ENCODE peak calls at places on chromosomes 6 and 20, in four cellular contexts. Z is K562, N is H1, S is GM12891. L is an unnamed sample.

GRCh38 chr6:42400031-42400760 is 51.5 kb downstream of the TRERF1 start:
- DNase-seq in Z (no peak), N (no peak), S (no peak), L (no peak)

GRCh38 chr6:101578306-101578705 is 184.8 kb downstream of the GRIK2 start:
- DNase-seq in Z (no peak), N (no peak), S (no peak), L (no peak)

GRCh38 chr6:35054106-35054742 is 86.9 kb downstream of the TCP11 start:
- DNase-seq in Z (no peak), N (no peak), S (no peak), L (no peak)

GRCh38 chr6:4848382-4849068 is 72.3 kb downstream of the CDYL start:
- DNase-seq in Z (peak; percentile 73), N (no peak), S (no peak), L (no peak)

GRCh38 chr6:19327684-19328083 is 509.5 kb upstream of the ID4 start:
- DNase-seq in Z (no peak), N (no peak), S (no peak), L (no peak)

GRCh38 chr20:4791121-4791520 is 69.4 kb downstream of the PRND start:
- DNase-seq in Z (no peak), N (no peak), S (no peak), L (no peak)

GRCh38 chr6:79269877-79270276 is 35.4 kb upstream of the HMGN3 start:
- DNase-seq in Z (peak; percentile 73), N (no peak), S (no peak), L (no peak)

GRCh38 chr20:36303020-36303595 is 3.0 kb upstream of the DLGAP4 start:
- DNase-seq in Z (no peak), N (no peak), S (no peak), L (no peak)

GRCh38 chr6:125867483-125867935 is 76.7 kb downstream of the NCOA7 start:
- DNase-seq in Z (no peak), N (peak; percentile 53), S (no peak), L (no peak)

GRCh38 chr6:139336488-139336887 is 38.0 kb downstream of the CITED2 start:
- DNase-seq in Z (no peak), N (no peak), S (no peak), L (no peak)

GRCh38 chr6:105993769-105994521 is 92.2 kb upstream of the PRDM1 start:
- DNase-seq in Z (no peak), N (peak; percentile 65), S (no peak), L (no peak)

GRCh38 chr6:167976708-167977107 is 20.8 kb upstream of the KIF25 start:
- DNase-seq in Z (no peak), N (no peak), S (no peak), L (no peak)

GRCh38 chr6:113574147-113574546 is 283.0 kb upstream of the MARCKS start:
- DNase-seq in Z (no peak), N (no peak), S (no peak), L (no peak)

GRCh38 chr6:71544028-71544427 is 255.4 kb downstream of the OGFRL1 start:
- DNase-seq in Z (no peak), N (no peak), S (no peak), L (no peak)

GRCh38 chr6:15460110-15460727 is 202.6 kb downstream of the DTNBP1 start:
- DNase-seq in Z (no peak), N (no peak), S (no peak), L (no peak)

GRCh38 chr6:122718616-122719015 is 60.9 kb upstream of the FABP7 start:
- DNase-seq in Z (no peak), N (no peak), S (no peak), L (no peak)
- TF ChIP-seq POLR2AphosphoS5 in Z (no peak), N (no peak), S (no peak), L (no peak)

DNA sequence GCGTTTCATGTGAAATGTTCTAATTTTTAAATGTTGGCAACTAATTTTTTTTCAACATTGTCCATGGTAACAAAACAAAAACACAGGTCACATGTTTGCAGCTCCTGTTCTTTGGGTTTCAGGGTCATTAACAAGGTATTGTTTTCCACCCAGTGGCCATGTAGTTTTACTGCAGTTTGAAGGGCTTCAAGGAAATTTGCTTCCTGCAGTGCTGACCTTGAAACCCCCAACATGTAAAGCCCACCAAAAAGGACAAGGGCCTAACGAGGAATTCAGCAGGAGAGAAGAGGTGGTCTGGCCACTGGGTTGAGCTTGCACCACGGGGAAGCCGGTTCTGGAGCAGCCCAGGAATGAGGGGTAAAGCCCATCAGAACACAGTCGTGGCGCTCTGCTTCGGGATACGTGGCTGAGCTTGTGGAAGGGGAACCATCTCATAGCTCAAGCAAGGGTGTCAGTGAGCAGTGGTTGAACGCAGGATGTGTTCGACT is 13.9 kb upstream of the KLHL31 start:
- DNase-seq in Z (peak; percentile 20), N (peak; percentile 51), S (no peak), L (no peak)
- TF ChIP-seq TAF1 in Z (no peak), N (no peak), S (no peak), L (no peak)

GRCh38 chr6:33205172-33206026 is 944 bp downstream of the HSD17B8 start:
- DNase-seq in Z (peak; percentile 73), N (no peak), S (no peak), L (peak; percentile 32)

GRCh38 chr6:33203443-33204164 is 851 bp upstream of the HSD17B8 start:
- DNase-seq in Z (no peak), N (no peak), S (no peak), L (no peak)

GRCh38 chr6:33204165-33204414 is 365 bp upstream of the HSD17B8 start:
- DNase-seq in Z (no peak), N (no peak), S (no peak), L (no peak)

GRCh38 chr6:33206027-33206863 is 1.8 kb downstream of the HSD17B8 start:
- DNase-seq in Z (no peak), N (no peak), S (no peak), L (no peak)

GRCh38 chr6:33204415-33205171 is at the start of gene HSD17B8:
- DNase-seq in Z (peak; percentile 98), N (peak; percentile 98), S (peak; percentile 93), L (peak; percentile 97)
- TF ChIP-seq POLR2A in Z (peak; percentile 84), N (peak; percentile 48), S (peak; percentile 74), L (peak; percentile 66)

GRCh38 chr20:19823971-19824370 is 65.9 kb downstream of the RIN2 start:
- DNase-seq in Z (peak; percentile 2), N (no peak), S (no peak), L (no peak)
- TF ChIP-seq POLR2AphosphoS5 in Z (no peak), N (no peak), S (no peak), L (no peak)

DNA sequence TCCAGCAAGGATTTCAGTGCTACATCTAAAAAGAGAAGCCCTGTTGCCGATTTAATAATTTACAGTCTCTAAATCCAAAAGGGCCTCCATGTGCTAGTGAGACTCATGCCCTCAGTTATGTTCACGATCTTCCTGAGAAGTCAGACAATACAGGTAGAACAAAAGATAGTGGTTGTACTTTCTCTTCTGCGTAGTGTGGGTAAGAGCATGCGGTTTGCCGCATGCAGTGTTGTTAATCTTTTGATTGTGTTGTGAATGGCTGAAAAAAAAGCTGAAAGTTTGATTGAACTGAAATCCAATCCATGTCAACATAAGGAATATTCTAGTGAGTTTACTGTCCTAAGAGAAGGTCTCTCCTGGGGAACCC is 74.8 kb upstream of the AGPAT4 start:
- DNase-seq in Z (no peak), N (no peak), S (no peak), L (no peak)
- TF ChIP-seq TAF1 in Z (no peak), N (no peak), S (no peak), L (no peak)

GRCh38 chr6:50180646-50181045 is 130.9 kb upstream of the DEFB112 start:
- DNase-seq in Z (no peak), N (no peak), S (no peak), L (no peak)
- TF ChIP-seq POLR2A in Z (no peak), N (no peak), S (no peak), L (no peak)

GRCh38 chr6:143059616-143060353 is 904 bp upstream of the AIG1 start:
- DNase-seq in Z (no peak), N (no peak), S (no peak), L (no peak)
- TF ChIP-seq POLR2AphosphoS5 in Z (no peak), N (no peak), S (no peak), L (no peak)

GRCh38 chr6:127053032-127053908 is 65.2 kb upstream of the RSPO3 start:
- DNase-seq in Z (no peak), N (no peak), S (no peak), L (no peak)
- TF ChIP-seq TAF1 in Z (no peak), N (no peak), S (no peak), L (no peak)

L was measured in GM12892.